ENCODE peak calls at places on chromosomes 5 and 9, in seven cellular contexts. K is cerebellum; L is cardiac septum; E is stimulated activated CD4-positive, alpha-beta T cell treated with anti-CD3 and anti-CD28 coated beads, Interleukin-15, amount 100 ng/mL, for 24 hours; N is RWPE2; X is T1000; S is H7. I is an unnamed sample.
A peak's percentile ranks its signal among the peaks of the same experiment; 100 is the strongest.

GRCh38 chr5:134659922-134660321 is 11.3 kb downstream of the SEC24A start:
- DNase-seq in K (no peak), L (no peak), E (no peak), N (no peak), X (no peak), S (no peak), I (no peak)

GRCh38 chr5:14286007-14286406 is 142.9 kb downstream of the TRIO start:
- DNase-seq in K (no peak), L (no peak), E (no peak), N (no peak), X (no peak), S (no peak), I (no peak)

GRCh38 chr5:115243412-115243811 is 19.3 kb downstream of the PGGT1B start:
- DNase-seq in K (no peak), L (no peak), E (no peak), N (no peak), X (no peak), S (no peak), I (no peak)

GRCh38 chr9:37650873-37651768 is at the start of gene FRMPD1:
- DNase-seq in K (peak; percentile 23), L (no peak), E (peak; percentile 79), N (no peak), X (peak; percentile 2), S (peak; percentile 95), I (peak; percentile 8)

GRCh38 chr5:168843277-168843997 is 264.3 kb upstream of the PANK3 start:
- DNase-seq in K (no peak), L (no peak), E (no peak), N (no peak), X (no peak), S (no peak), I (no peak)

GRCh38 chr9:127927457-127928231 is 2.9 kb downstream of the PIP5KL1 start:
- DNase-seq in K (peak; percentile 50), L (no peak), E (peak; percentile 82), N (peak; percentile 89), X (no peak), S (peak; percentile 100), I (no peak)

GRCh38 chr5:137621861-137622823 is 113.7 kb downstream of the KLHL3 start:
- DNase-seq in K (no peak), L (peak; percentile 90), E (no peak), N (no peak), X (peak; percentile 62), S (no peak), I (no peak)

GRCh38 chr5:54785729-54786548 is 199.5 kb downstream of the ESM1 start:
- DNase-seq in K (peak; percentile 58), L (peak; percentile 79), E (no peak), N (no peak), X (no peak), S (no peak), I (peak; percentile 91)